ENCODE peak calls at places on chromosome 20, in nine cellular contexts. One of them, this sample, is unnamed.

GRCh38 chr20:14885661-14886060 is 548.2 kb upstream of the FLRT3 start:
- DNase-seq in activated CD4-positive, alpha-beta T cell treated with anti-CD3 and anti-CD28 coated beads for 36 hours: no peak
- DNase-seq in mesendoderm: no peak
- DNase-seq in activated naive CD4-positive, alpha-beta T cell: no peak
- DNase-seq in iPS DF 6.9: no peak
- DNase-seq in A549: no peak
- DNase-seq in fibroblast of the aortic adventitia: no peak
- DNase-seq in heart right ventricle: no peak
- DNase-seq in activated T-cell treated with anti-CD3 and anti-CD28 coated beads, Interleukin-2, amount 50 U/mL, for 72 hours: no peak
- DNase-seq in this sample: no peak

GRCh38 chr20:50169329-50169823 is 15.9 kb upstream of the PEDS1 start:
- DNase-seq in activated CD4-positive, alpha-beta T cell treated with anti-CD3 and anti-CD28 coated beads for 36 hours: peak
- DNase-seq in mesendoderm: peak
- DNase-seq in activated naive CD4-positive, alpha-beta T cell: peak
- DNase-seq in iPS DF 6.9: peak
- DNase-seq in A549: peak
- DNase-seq in fibroblast of the aortic adventitia: peak
- DNase-seq in heart right ventricle: peak
- DNase-seq in activated T-cell treated with anti-CD3 and anti-CD28 coated beads, Interleukin-2, amount 50 U/mL, for 72 hours: peak
- DNase-seq in this sample: peak

GRCh38 chr20:23203951-23204730 is 118.0 kb upstream of the CD93 start:
- DNase-seq in activated CD4-positive, alpha-beta T cell treated with anti-CD3 and anti-CD28 coated beads for 36 hours: no peak
- DNase-seq in mesendoderm: no peak
- DNase-seq in activated naive CD4-positive, alpha-beta T cell: no peak
- DNase-seq in iPS DF 6.9: no peak
- DNase-seq in A549: no peak
- DNase-seq in fibroblast of the aortic adventitia: no peak
- DNase-seq in heart right ventricle: no peak
- DNase-seq in activated T-cell treated with anti-CD3 and anti-CD28 coated beads, Interleukin-2, amount 50 U/mL, for 72 hours: no peak
- DNase-seq in this sample: no peak

GRCh38 chr20:59120491-59120890 is 43.1 kb upstream of the ZNF831 start:
- DNase-seq in activated CD4-positive, alpha-beta T cell treated with anti-CD3 and anti-CD28 coated beads for 36 hours: peak
- DNase-seq in mesendoderm: no peak
- DNase-seq in activated naive CD4-positive, alpha-beta T cell: no peak
- DNase-seq in iPS DF 6.9: no peak
- DNase-seq in A549: no peak
- DNase-seq in fibroblast of the aortic adventitia: no peak
- DNase-seq in heart right ventricle: no peak
- DNase-seq in activated T-cell treated with anti-CD3 and anti-CD28 coated beads, Interleukin-2, amount 50 U/mL, for 72 hours: peak
- DNase-seq in this sample: no peak

GRCh38 chr20:24693466-24694156 is 224.2 kb downstream of the SYNDIG1 start:
- DNase-seq in activated CD4-positive, alpha-beta T cell treated with anti-CD3 and anti-CD28 coated beads for 36 hours: no peak
- DNase-seq in mesendoderm: no peak
- DNase-seq in activated naive CD4-positive, alpha-beta T cell: no peak
- DNase-seq in iPS DF 6.9: no peak
- DNase-seq in A549: no peak
- DNase-seq in fibroblast of the aortic adventitia: no peak
- DNase-seq in heart right ventricle: peak
- DNase-seq in activated T-cell treated with anti-CD3 and anti-CD28 coated beads, Interleukin-2, amount 50 U/mL, for 72 hours: no peak
- DNase-seq in this sample: no peak

GRCh38 chr20:51910202-51911050 is 108.1 kb upstream of the SALL4 start:
- DNase-seq in activated CD4-positive, alpha-beta T cell treated with anti-CD3 and anti-CD28 coated beads for 36 hours: no peak
- DNase-seq in mesendoderm: peak
- DNase-seq in activated naive CD4-positive, alpha-beta T cell: no peak
- DNase-seq in iPS DF 6.9: no peak
- DNase-seq in A549: peak
- DNase-seq in fibroblast of the aortic adventitia: no peak
- DNase-seq in heart right ventricle: no peak
- DNase-seq in activated T-cell treated with anti-CD3 and anti-CD28 coated beads, Interleukin-2, amount 50 U/mL, for 72 hours: no peak
- DNase-seq in this sample: no peak

GRCh38 chr20:10647471-10647870 is 26.3 kb downstream of the JAG1 start:
- DNase-seq in activated CD4-positive, alpha-beta T cell treated with anti-CD3 and anti-CD28 coated beads for 36 hours: peak
- DNase-seq in mesendoderm: peak
- DNase-seq in activated naive CD4-positive, alpha-beta T cell: no peak
- DNase-seq in iPS DF 6.9: no peak
- DNase-seq in A549: no peak
- DNase-seq in fibroblast of the aortic adventitia: no peak
- DNase-seq in heart right ventricle: no peak
- DNase-seq in activated T-cell treated with anti-CD3 and anti-CD28 coated beads, Interleukin-2, amount 50 U/mL, for 72 hours: peak
- DNase-seq in this sample: peak

GRCh38 chr20:39773380-39774000 is 811.3 kb downstream of the DHX35 start:
- DNase-seq in activated CD4-positive, alpha-beta T cell treated with anti-CD3 and anti-CD28 coated beads for 36 hours: no peak
- DNase-seq in mesendoderm: peak
- DNase-seq in activated naive CD4-positive, alpha-beta T cell: no peak
- DNase-seq in iPS DF 6.9: no peak
- DNase-seq in A549: no peak
- DNase-seq in fibroblast of the aortic adventitia: peak
- DNase-seq in heart right ventricle: no peak
- DNase-seq in activated T-cell treated with anti-CD3 and anti-CD28 coated beads, Interleukin-2, amount 50 U/mL, for 72 hours: no peak
- DNase-seq in this sample: no peak

GRCh38 chr20:17658648-17658993 is 23.4 kb downstream of the RRBP1 start:
- DNase-seq in activated CD4-positive, alpha-beta T cell treated with anti-CD3 and anti-CD28 coated beads for 36 hours: no peak
- DNase-seq in mesendoderm: no peak
- DNase-seq in activated naive CD4-positive, alpha-beta T cell: no peak
- DNase-seq in iPS DF 6.9: no peak
- DNase-seq in A549: no peak
- DNase-seq in fibroblast of the aortic adventitia: no peak
- DNase-seq in heart right ventricle: no peak
- DNase-seq in activated T-cell treated with anti-CD3 and anti-CD28 coated beads, Interleukin-2, amount 50 U/mL, for 72 hours: no peak
- DNase-seq in this sample: no peak